ENCODE peak calls at places on chromosome 5, in four cellular contexts. V is ovary; D is AG04450; W is CD4-positive, alpha-beta memory T cell. C is an unnamed sample.

GRCh38 chr5:123827811-123828210 is 315.8 kb downstream of the CSNK1G3 start:
- DNase-seq in V (no peak), D (no peak), W (no peak), C (no peak)

GRCh38 chr5:118825226-118825625 is 163.1 kb downstream of the DTWD2 start:
- DNase-seq in V (no peak), D (no peak), W (no peak), C (no peak)

GRCh38 chr5:100430268-100430900 is 104.8 kb upstream of the FAM174A start:
- DNase-seq in V (no peak), D (peak; percentile 7), W (peak; percentile 29), C (peak; percentile 31)

GRCh38 chr5:6905423-6905822 is 192.2 kb downstream of the TENT4A start:
- DNase-seq in V (no peak), D (no peak), W (no peak), C (peak; percentile 58)

GRCh38 chr5:77952811-77953210 is 176.7 kb upstream of the TBCA start:
- DNase-seq in V (no peak), D (no peak), W (no peak), C (no peak)

GRCh38 chr5:4480528-4481404 is 659.4 kb upstream of the ADAMTS16 start:
- DNase-seq in V (no peak), D (no peak), W (no peak), C (no peak)

GRCh38 chr5:6584101-6584645 is 48.7 kb downstream of the NSUN2 start:
- DNase-seq in V (no peak), D (no peak), W (no peak), C (no peak)

GRCh38 chr5:80266566-80266965 is 10.7 kb upstream of the SERINC5 start:
- DNase-seq in V (no peak), D (no peak), W (no peak), C (no peak)

GRCh38 chr5:14097998-14098471 is 45.1 kb upstream of the TRIO start:
- DNase-seq in V (no peak), D (peak; percentile 75), W (no peak), C (no peak)

GRCh38 chr5:172674155-172674554 is 33.1 kb downstream of the NEURL1B start:
- DNase-seq in V (no peak), D (no peak), W (no peak), C (no peak)

GRCh38 chr5:132138260-132138659 is 64.7 kb downstream of the CSF2 start:
- DNase-seq in V (no peak), D (no peak), W (no peak), C (no peak)

GRCh38 chr5:160155017-160155725 is 35.9 kb upstream of the PWWP2A start:
- DNase-seq in V (no peak), D (no peak), W (no peak), C (no peak)

GRCh38 chr5:93225748-93226147 is 355.3 kb downstream of the NR2F1-AS1 start:
- DNase-seq in V (no peak), D (no peak), W (no peak), C (no peak)

GRCh38 chr5:72178910-72179815 is 71.9 kb downstream of the MAP1B start:
- DNase-seq in V (peak; percentile 74), D (peak; percentile 74), W (no peak), C (peak; percentile 87)

GRCh38 chr5:161857358-161857757 is 9.4 kb downstream of the GABRA1 start:
- DNase-seq in V (no peak), D (no peak), W (no peak), C (no peak)

GRCh38 chr5:55918097-55919035 is 67.2 kb downstream of the IL31RA start:
- DNase-seq in V (no peak), D (no peak), W (no peak), C (no peak)

GRCh38 chr5:171842777-171843053 is 57.1 kb downstream of the SMIM23 start:
- DNase-seq in V (no peak), D (no peak), W (no peak), C (no peak)

GRCh38 chr5:31854181-31854624 is 215.3 kb downstream of the PDZD2 start:
- DNase-seq in V (peak; percentile 18), D (peak; percentile 4), W (no peak), C (peak; percentile 55)

GRCh38 chr5:14234204-14234603 is 91.1 kb downstream of the TRIO start:
- DNase-seq in V (no peak), D (no peak), W (no peak), C (no peak)

GRCh38 chr5:151094054-151094858 is 13.4 kb upstream of the TNIP1 start:
- DNase-seq in V (no peak), D (no peak), W (peak; percentile 53), C (no peak)

GRCh38 chr5:90590-91547 is 1.1 kb upstream of the PLEKHG4B start:
- DNase-seq in V (no peak), D (no peak), W (no peak), C (no peak)

GRCh38 chr5:163005949-163006348 is 431.4 kb upstream of the CCNG1 start:
- DNase-seq in V (no peak), D (no peak), W (no peak), C (no peak)

GRCh38 chr5:1479581-1480188 is 34.4 kb upstream of the SLC6A3 start:
- DNase-seq in V (peak; percentile 41), D (no peak), W (no peak), C (peak; percentile 82)

GRCh38 chr5:131496400-131496713 is 138.7 kb downstream of the RAPGEF6 start:
- DNase-seq in V (no peak), D (no peak), W (no peak), C (no peak)

GRCh38 chr5:141636413-141637265 is at the start of the genes HDAC3 and RELL2:
- DNase-seq in V (peak; percentile 92), D (peak; percentile 57), W (peak; percentile 92), C (peak; percentile 94)

GRCh38 chr5:109161914-109162683 is 247.7 kb downstream of the PJA2 start:
- DNase-seq in V (no peak), D (no peak), W (no peak), C (no peak)

GRCh38 chr5:142192296-142192695 is 83.7 kb downstream of the NDFIP1 start:
- DNase-seq in V (no peak), D (no peak), W (no peak), C (no peak)

GRCh38 chr5:147327421-147327820 is 92.6 kb downstream of the STK32A start:
- DNase-seq in V (no peak), D (no peak), W (no peak), C (no peak)

GRCh38 chr5:3101561-3101960 is 350.1 kb upstream of the IRX2 start:
- DNase-seq in V (no peak), D (no peak), W (no peak), C (no peak)

GRCh38 chr5:133225671-133226152 is 173.9 kb downstream of the HSPA4 start:
- DNase-seq in V (no peak), D (no peak), W (no peak), C (no peak)

GRCh38 chr5:61505281-61505680 is 173.2 kb downstream of the ZSWIM6 start:
- DNase-seq in V (no peak), D (no peak), W (no peak), C (no peak)

GRCh38 chr5:83552275-83552674 is 80.7 kb downstream of the VCAN start:
- DNase-seq in V (no peak), D (no peak), W (no peak), C (no peak)

GRCh38 chr5:123819818-123820217 is 307.8 kb downstream of the CSNK1G3 start:
- DNase-seq in V (no peak), D (peak; percentile 63), W (no peak), C (no peak)

GRCh38 chr5:144202072-144202471 is 31.4 kb downstream of the KCTD16 start:
- DNase-seq in V (peak; percentile 8), D (no peak), W (no peak), C (no peak)

GRCh38 chr5:149550608-149551226 is 522 bp downstream of the CSNK1A1 start:
- DNase-seq in V (peak; percentile 39), D (no peak), W (no peak), C (no peak)

GRCh38 chr5:89983206-89983605 is 426.4 kb downstream of the CETN3 start:
- DNase-seq in V (no peak), D (no peak), W (no peak), C (no peak)

GRCh38 chr5:155625315-155625714 is 611.8 kb downstream of the KIF4B start:
- DNase-seq in V (no peak), D (no peak), W (no peak), C (no peak)

DNA sequence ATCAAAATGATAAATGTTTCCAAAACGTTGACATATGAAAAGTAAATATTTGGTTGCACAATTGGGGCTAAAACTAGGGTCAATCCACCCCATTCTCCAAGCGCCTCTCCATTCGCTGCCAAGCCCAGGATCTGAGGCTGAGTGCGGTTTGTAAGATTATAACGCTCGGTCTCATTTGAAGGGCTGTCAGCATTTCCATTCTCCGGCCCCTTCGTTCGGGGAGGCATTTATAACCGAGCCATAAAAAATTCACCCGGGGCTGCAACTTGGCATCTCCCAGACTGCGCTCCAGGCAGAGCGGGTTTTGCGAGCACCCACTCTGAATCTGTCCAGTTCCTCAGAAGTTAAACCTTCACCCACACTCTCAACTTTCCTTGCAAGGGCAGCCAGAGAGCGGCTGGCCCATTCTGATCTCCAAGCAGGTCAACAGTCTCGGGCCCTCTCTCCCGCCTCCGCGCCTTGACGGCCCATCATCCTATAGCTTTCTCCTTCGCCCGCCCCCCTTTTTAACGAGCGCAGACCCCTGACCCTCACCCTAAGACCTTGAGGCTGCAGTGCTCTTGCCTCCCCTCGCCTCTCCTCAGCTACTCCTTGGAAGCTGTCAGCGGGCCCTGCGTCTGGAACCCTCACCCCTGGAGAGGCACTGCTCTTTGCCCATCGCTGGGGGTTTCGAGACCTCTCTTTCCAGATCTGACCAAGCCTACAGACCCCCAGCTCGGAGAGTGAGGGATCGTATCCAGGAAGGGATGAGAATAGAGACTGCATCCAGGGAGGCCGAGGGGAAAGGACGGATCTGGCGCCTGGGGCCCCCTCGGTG is 1.1 kb downstream of the SLIT3 start:
- DNase-seq in V (no peak), D (no peak), W (no peak), C (peak; percentile 55)
- H3K4me3 ChIP-seq in V (peak overlapping the region; percentile 66), D (no peak overlapping the region), W (no peak overlapping the region), C (peak overlapping the region; percentile 62)

GRCh38 chr5:15304066-15304731 is 195.8 kb upstream of the FBXL7 start:
- DNase-seq in V (no peak), D (no peak), W (no peak), C (no peak)
- H3K4me3 ChIP-seq in V (no peak overlapping the region), D (no peak overlapping the region), W (no peak overlapping the region), C (no peak overlapping the region)

DNA sequence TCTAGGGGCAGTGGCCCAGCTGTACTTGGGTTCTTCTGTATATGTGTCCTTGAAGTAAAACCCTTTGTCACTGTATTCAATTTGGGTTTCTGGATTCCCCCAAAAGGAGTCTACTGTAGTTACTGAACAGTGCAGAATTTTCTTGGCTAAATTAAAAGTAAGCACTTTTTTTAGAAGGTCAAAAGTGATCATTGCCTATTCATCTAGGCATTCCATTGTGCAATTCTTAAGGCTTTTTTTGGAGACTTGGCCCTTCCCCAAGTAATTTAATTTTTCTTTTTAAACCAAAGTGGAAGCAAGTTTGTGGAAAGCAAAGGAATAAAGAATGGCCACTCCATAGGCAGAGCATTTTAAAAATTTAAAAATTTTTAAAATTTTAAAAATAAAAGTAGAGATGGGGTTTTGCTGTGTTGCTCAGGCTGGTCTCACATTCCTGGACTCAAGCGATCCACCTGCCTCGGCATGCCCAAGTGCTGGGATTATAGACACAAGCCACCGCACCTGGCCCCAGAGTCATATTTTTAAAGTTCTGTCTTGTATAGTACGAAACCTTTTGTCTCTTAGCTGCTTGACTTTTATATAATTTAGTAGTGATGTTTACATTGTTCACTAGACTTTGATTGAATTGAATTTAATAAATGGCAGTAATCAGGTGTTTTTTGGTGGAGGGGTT is 31.2 kb downstream of the LRRTM2 start:
- DNase-seq in V (no peak), D (no peak), W (no peak), C (no peak)
- H3K4me3 ChIP-seq in V (no peak overlapping the region), D (no peak overlapping the region), W (no peak overlapping the region), C (no peak overlapping the region)

DNA sequence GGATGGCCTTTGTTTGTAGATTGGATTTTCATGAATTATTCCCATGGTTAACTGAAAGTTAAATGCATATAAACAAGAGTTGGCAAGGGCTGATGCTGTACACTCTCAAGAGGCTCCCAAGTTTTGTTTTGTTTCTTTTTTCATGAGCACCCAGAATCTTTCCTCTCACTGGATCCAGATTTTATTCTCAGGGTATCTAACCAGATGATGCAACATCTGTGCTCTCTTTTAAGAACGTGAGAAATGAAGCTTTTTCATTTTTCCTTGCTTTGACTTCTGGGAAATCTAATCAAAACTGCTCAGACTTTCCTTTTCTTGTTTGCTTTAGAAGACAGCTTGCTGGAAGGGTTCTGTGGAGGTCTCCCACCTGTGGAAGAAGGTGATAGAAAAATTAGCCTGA is 142.7 kb upstream of the SLC12A2 start:
- DNase-seq in V (no peak), D (no peak), W (no peak), C (no peak)
- H3K4me3 ChIP-seq in V (no peak overlapping the region), D (no peak overlapping the region), W (no peak overlapping the region), C (no peak overlapping the region)